ENCODE peak calls at places on chromosomes 16 and 17, in five cellular contexts. One of them, this sample, is unnamed.

GRCh38 chr17:61139219-61139618 is 260.4 kb upstream of the TBX2 start:
- DNase-seq in GOT3: no peak
- DNase-seq in caudate nucleus: no peak
- DNase-seq in stimulated activated CD8-positive, alpha-beta memory T cell treated with anti-CD3 and anti-CD28 coated beads, Interleukin-7, amount 100 ng/mL, for 24 hours: no peak
- DNase-seq in T-helper 2 cell: peak; percentile 92
- DNase-seq in this sample: peak; percentile 9

GRCh38 chr17:2084129-2084765 is 29.3 kb downstream of the HIC1 start:
- DNase-seq in stimulated activated CD8-positive, alpha-beta memory T cell treated with anti-CD3 and anti-CD28 coated beads, Interleukin-7, amount 100 ng/mL, for 24 hours: no peak
- DNase-seq in GOT3: no peak
- DNase-seq in T-helper 2 cell: no peak
- DNase-seq in caudate nucleus: no peak
- DNase-seq in this sample: no peak

GRCh38 chr17:68378202-68379149 is 78.8 kb downstream of the WIPI1 start:
- DNase-seq in GOT3: peak; percentile 60
- DNase-seq in caudate nucleus: peak; percentile 17
- DNase-seq in stimulated activated CD8-positive, alpha-beta memory T cell treated with anti-CD3 and anti-CD28 coated beads, Interleukin-7, amount 100 ng/mL, for 24 hours: no peak
- DNase-seq in T-helper 2 cell: no peak
- DNase-seq in this sample: no peak

GRCh38 chr16:3467920-3468319 is 24.4 kb downstream of the NAA60 start:
- DNase-seq in T-helper 2 cell: peak; percentile 32
- DNase-seq in GOT3: no peak
- DNase-seq in caudate nucleus: no peak
- DNase-seq in stimulated activated CD8-positive, alpha-beta memory T cell treated with anti-CD3 and anti-CD28 coated beads, Interleukin-7, amount 100 ng/mL, for 24 hours: no peak
- DNase-seq in this sample: no peak

GRCh38 chr17:31321971-31322370 is 549 bp upstream of the EVI2A start:
- DNase-seq in T-helper 2 cell: peak; percentile 85
- DNase-seq in stimulated activated CD8-positive, alpha-beta memory T cell treated with anti-CD3 and anti-CD28 coated beads, Interleukin-7, amount 100 ng/mL, for 24 hours: no peak
- DNase-seq in GOT3: no peak
- DNase-seq in caudate nucleus: no peak
- DNase-seq in this sample: no peak

GRCh38 chr16:67339453-67339852 is 12.8 kb downstream of the LRRC36 start:
- DNase-seq in stimulated activated CD8-positive, alpha-beta memory T cell treated with anti-CD3 and anti-CD28 coated beads, Interleukin-7, amount 100 ng/mL, for 24 hours: no peak
- DNase-seq in T-helper 2 cell: no peak
- DNase-seq in caudate nucleus: no peak
- DNase-seq in GOT3: no peak
- DNase-seq in this sample: no peak

GRCh38 chr16:21301168-21301894 is 23.2 kb upstream of the CRYM start:
- DNase-seq in T-helper 2 cell: peak; percentile 56
- DNase-seq in stimulated activated CD8-positive, alpha-beta memory T cell treated with anti-CD3 and anti-CD28 coated beads, Interleukin-7, amount 100 ng/mL, for 24 hours: no peak
- DNase-seq in GOT3: peak; percentile 15
- DNase-seq in caudate nucleus: peak; percentile 6
- DNase-seq in this sample: no peak

GRCh38 chr17:80986046-80986445 is 5.6 kb upstream of the CHMP6 start:
- DNase-seq in stimulated activated CD8-positive, alpha-beta memory T cell treated with anti-CD3 and anti-CD28 coated beads, Interleukin-7, amount 100 ng/mL, for 24 hours: no peak
- DNase-seq in GOT3: no peak
- DNase-seq in caudate nucleus: no peak
- DNase-seq in T-helper 2 cell: no peak
- DNase-seq in this sample: no peak

GRCh38 chr16:3458278-3458851 is 14.9 kb downstream of the NAA60 start:
- DNase-seq in GOT3: no peak
- DNase-seq in T-helper 2 cell: no peak
- DNase-seq in caudate nucleus: no peak
- DNase-seq in stimulated activated CD8-positive, alpha-beta memory T cell treated with anti-CD3 and anti-CD28 coated beads, Interleukin-7, amount 100 ng/mL, for 24 hours: no peak
- DNase-seq in this sample: no peak